ENCODE peak calls at places on chromosomes 7 and 10, in nine cellular contexts. J, M, R, C, S, Z, H, P and X are unnamed samples.

GRCh38 chr7:103710247-103710646 is 264.2 kb upstream of the SLC26A5 start:
- DNase-seq in J (no peak), M (no peak), R (peak), C (no peak), S (no peak), Z (no peak), H (no peak), P (peak), X (no peak)

GRCh38 chr10:124917168-124917938 is 24.6 kb upstream of the ZRANB1 start:
- DNase-seq in J (peak), M (peak), R (peak), C (peak), S (no peak), Z (peak), H (peak), P (peak), X (peak)

GRCh38 chr10:73577788-73578187 is 13.4 kb downstream of the USP54 start:
- DNase-seq in J (peak), M (no peak), R (peak), C (no peak), S (no peak), Z (no peak), H (peak), P (peak), X (peak)

GRCh38 chr10:79320785-79321493 is 26.3 kb upstream of the PPIF start:
- DNase-seq in J (no peak), M (no peak), R (peak), C (no peak), S (no peak), Z (no peak), H (no peak), P (peak), X (no peak)

GRCh38 chr10:27147701-27148100 is 6.5 kb downstream of the YME1L1 start:
- DNase-seq in J (no peak), M (no peak), R (no peak), C (no peak), S (no peak), Z (no peak), H (no peak), P (no peak), X (no peak)

GRCh38 chr10:78408011-78408410 is 374.3 kb downstream of the RPS24 start:
- DNase-seq in J (no peak), M (no peak), R (no peak), C (no peak), S (no peak), Z (no peak), H (no peak), P (no peak), X (no peak)

GRCh38 chr10:66642217-66642616 is 283.6 kb upstream of the LRRTM3 start:
- DNase-seq in J (no peak), M (no peak), R (no peak), C (no peak), S (no peak), Z (no peak), H (no peak), P (peak), X (no peak)

GRCh38 chr7:37054631-37055300 is 330.5 kb upstream of the AOAH start:
- DNase-seq in J (no peak), M (no peak), R (no peak), C (no peak), S (no peak), Z (no peak), H (no peak), P (no peak), X (no peak)

GRCh38 chr7:76225379-76225778 is 23.7 kb downstream of the SRRM3 start:
- DNase-seq in J (peak), M (peak), R (peak), C (no peak), S (no peak), Z (peak), H (peak), P (peak), X (peak)

GRCh38 chr7:55044791-55045190 is 26.0 kb downstream of the EGFR start:
- DNase-seq in J (no peak), M (no peak), R (peak), C (no peak), S (no peak), Z (no peak), H (no peak), P (no peak), X (no peak)

GRCh38 chr7:107972075-107972482 is 30.9 kb downstream of the LAMB1 start:
- DNase-seq in J (no peak), M (no peak), R (peak), C (peak), S (no peak), Z (no peak), H (no peak), P (no peak), X (peak)

GRCh38 chr10:91144961-91145360 is 75.5 kb upstream of the PCGF5 start:
- DNase-seq in J (no peak), M (no peak), R (peak), C (no peak), S (no peak), Z (no peak), H (no peak), P (no peak), X (no peak)

GRCh38 chr10:35184527-35185171 is 58.0 kb downstream of the CREM start:
- DNase-seq in J (no peak), M (peak), R (no peak), C (no peak), S (no peak), Z (peak), H (no peak), P (no peak), X (no peak)

GRCh38 chr7:50633414-50633710 is 68.2 kb upstream of the DDC start:
- DNase-seq in J (no peak), M (no peak), R (no peak), C (no peak), S (no peak), Z (no peak), H (no peak), P (no peak), X (no peak)

GRCh38 chr7:69803699-69804516 is 205.6 kb downstream of the AUTS2 start:
- DNase-seq in J (no peak), M (no peak), R (no peak), C (no peak), S (no peak), Z (peak), H (no peak), P (no peak), X (no peak)

GRCh38 chr10:58741673-58742072 is 229.0 kb downstream of the BICC1 start:
- DNase-seq in J (no peak), M (peak), R (no peak), C (no peak), S (no peak), Z (no peak), H (no peak), P (no peak), X (no peak)
- H3K27ac ChIP-seq in J (no peak), M (no peak), R (no peak), C (peak), S (no peak), Z (no peak), H (no peak), P (no peak), X (no peak)

DNA sequence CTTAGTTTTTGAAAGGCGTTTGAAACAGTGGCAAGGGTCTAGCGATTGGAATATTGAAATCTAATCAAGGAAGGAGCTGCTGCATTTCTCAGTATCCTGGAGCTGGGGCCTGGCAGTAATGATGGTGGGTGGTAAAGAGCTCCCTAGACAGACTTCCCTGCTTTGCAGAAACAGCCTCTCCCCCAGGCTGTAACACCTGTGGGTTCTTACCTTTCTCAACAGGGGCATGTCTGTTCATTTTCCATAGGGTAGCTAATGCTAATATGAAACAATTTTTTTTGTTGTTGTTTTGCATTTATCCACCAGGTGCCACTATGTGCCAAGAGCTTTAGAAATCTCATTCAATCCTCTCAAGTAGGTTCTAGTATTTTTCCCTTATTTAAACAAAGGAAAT is 345.5 kb downstream of the REEP3 start:
- DNase-seq in J (peak), M (peak), R (peak), C (peak), S (peak), Z (peak), H (peak), P (peak), X (peak)
- H3K4me2 ChIP-seq in J (no peak), M (peak), R (peak), C (peak), S (peak), Z (no peak), H (no peak), P (peak), X (peak)

GRCh38 chr10:122021421-122021820 is 32.5 kb downstream of the TACC2 start:
- DNase-seq in J (no peak), M (no peak), R (peak), C (no peak), S (no peak), Z (no peak), H (no peak), P (peak), X (peak)

GRCh38 chr10:122020202-122020601 is 31.2 kb downstream of the TACC2 start:
- DNase-seq in J (no peak), M (no peak), R (no peak), C (no peak), S (no peak), Z (no peak), H (no peak), P (no peak), X (no peak)

GRCh38 chr10:122019414-122019975 is 30.5 kb downstream of the TACC2 start:
- DNase-seq in J (peak), M (peak), R (no peak), C (no peak), S (no peak), Z (no peak), H (peak), P (peak), X (peak)

GRCh38 chr10:122021828-122022227 is 32.9 kb downstream of the TACC2 start:
- DNase-seq in J (no peak), M (no peak), R (no peak), C (no peak), S (no peak), Z (no peak), H (no peak), P (no peak), X (no peak)

DNA sequence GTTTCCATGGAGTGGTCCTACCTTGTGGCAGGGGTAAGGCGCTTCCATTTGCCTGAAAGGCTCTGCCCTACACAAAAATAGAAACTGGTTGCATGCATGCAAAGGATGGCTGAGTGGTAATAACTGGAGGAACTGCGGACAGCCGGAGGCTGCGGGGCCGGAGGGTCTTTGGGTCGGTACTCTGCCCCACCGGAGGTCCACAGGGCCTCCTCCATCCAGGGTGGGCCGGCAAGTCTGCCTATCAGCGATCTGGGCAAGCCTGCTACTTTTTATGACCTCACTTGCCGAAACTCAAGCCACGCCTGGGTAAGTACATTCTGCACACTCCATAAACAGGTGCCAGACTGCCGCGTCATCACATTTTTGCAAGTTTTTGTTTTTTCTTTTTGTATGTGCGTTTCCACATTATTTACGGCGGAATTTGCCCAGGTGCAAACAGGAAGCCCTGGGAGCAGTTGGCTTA is 30.0 kb downstream of the TACC2 start:
- DNase-seq in J (no peak), M (peak), R (no peak), C (no peak), S (no peak), Z (no peak), H (no peak), P (peak), X (peak)
- TF ChIP-seq EZH2phosphoT487 in J (no peak), M (no peak), R (no peak), C (no peak), S (no peak), Z (no peak), H (no peak), P (no peak), X (no peak)

DNA sequence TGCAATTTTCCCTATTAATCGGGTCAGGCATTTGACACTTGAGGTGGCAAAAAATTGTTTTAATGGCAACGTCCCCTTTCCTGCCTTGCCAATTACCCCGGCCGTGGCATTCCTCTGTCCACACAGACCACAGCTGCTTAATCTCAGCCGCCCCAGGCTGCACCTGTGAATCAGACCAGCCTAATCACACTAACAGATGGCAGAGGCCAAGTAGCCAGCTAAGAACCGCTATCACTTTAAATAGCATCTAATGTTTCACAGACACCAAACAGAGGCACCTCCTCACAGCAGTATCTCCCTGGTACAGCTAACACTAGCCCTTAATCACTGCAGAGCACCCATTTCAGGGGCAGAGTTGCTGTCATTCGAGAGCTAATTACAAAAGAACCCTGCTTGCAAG is 38.9 kb downstream of the FGFR2 start:
- DNase-seq in J (peak), M (peak), R (no peak), C (peak), S (no peak), Z (no peak), H (no peak), P (no peak), X (no peak)
- H3K27ac ChIP-seq in J (peak), M (peak), R (no peak), C (no peak), S (no peak), Z (no peak), H (peak), P (no peak), X (no peak)

GRCh38 chr10:111077715-111078504 is 1.1 kb downstream of the ADRA2A start:
- DNase-seq in J (peak), M (no peak), R (peak), C (peak), S (no peak), Z (no peak), H (peak), P (no peak), X (peak)

GRCh38 chr10:111079781-111080180 is 3.0 kb downstream of the ADRA2A start:
- DNase-seq in J (no peak), M (no peak), R (no peak), C (no peak), S (no peak), Z (no peak), H (no peak), P (no peak), X (no peak)

GRCh38 chr10:111080224-111080623 is 3.4 kb downstream of the ADRA2A start:
- DNase-seq in J (no peak), M (no peak), R (no peak), C (no peak), S (no peak), Z (no peak), H (no peak), P (no peak), X (no peak)

GRCh38 chr10:111079241-111079760 is 2.5 kb downstream of the ADRA2A start:
- DNase-seq in J (no peak), M (no peak), R (no peak), C (no peak), S (no peak), Z (no peak), H (peak), P (no peak), X (no peak)

DNA sequence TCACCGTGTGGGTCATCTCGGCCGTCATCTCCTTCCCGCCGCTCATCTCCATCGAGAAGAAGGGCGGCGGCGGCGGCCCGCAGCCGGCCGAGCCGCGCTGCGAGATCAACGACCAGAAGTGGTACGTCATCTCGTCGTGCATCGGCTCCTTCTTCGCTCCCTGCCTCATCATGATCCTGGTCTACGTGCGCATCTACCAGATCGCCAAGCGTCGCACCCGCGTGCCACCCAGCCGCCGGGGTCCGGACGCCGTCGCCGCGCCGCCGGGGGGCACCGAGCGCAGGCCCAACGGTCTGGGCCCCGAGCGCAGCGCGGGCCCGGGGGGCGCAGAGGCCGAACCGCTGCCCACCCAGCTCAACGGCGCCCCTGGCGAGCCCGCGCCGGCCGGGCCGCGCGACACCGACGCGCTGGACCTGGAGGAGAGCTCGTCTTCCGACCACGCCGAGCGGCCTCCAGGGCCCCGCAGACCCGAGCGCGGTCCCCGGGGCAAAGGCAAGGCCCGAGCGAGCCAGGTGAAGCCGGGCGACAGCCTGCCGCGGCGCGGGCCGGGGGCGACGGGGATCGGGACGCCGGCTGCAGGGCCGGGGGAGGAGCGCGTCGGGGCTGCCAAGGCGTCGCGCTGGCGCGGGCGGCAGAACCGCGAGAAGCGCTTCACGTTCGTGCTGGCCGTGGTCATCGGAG is 1.8 kb downstream of the ADRA2A start:
- DNase-seq in J (peak), M (no peak), R (peak), C (no peak), S (no peak), Z (no peak), H (peak), P (no peak), X (no peak)
- H3K4me2 ChIP-seq in J (peak), M (no peak), R (peak), C (no peak), S (no peak), Z (no peak), H (peak), P (no peak), X (peak)

GRCh38 chr10:72309290-72310240 is 35.8 kb downstream of the DDIT4 start:
- DNase-seq in J (no peak), M (peak), R (peak), C (no peak), S (no peak), Z (no peak), H (no peak), P (no peak), X (peak)

GRCh38 chr10:72310636-72311035 is 36.9 kb downstream of the DDIT4 start:
- DNase-seq in J (no peak), M (no peak), R (no peak), C (no peak), S (no peak), Z (no peak), H (no peak), P (no peak), X (no peak)

GRCh38 chr10:72308320-72308987 is 34.7 kb downstream of the DDIT4 start:
- DNase-seq in J (no peak), M (peak), R (peak), C (peak), S (peak), Z (no peak), H (no peak), P (peak), X (peak)

GRCh38 chr10:72311667-72312066 is 37.9 kb downstream of the DDIT4 start:
- DNase-seq in J (no peak), M (no peak), R (no peak), C (no peak), S (no peak), Z (no peak), H (no peak), P (no peak), X (no peak)

GRCh38 chr10:72310241-72310633 is 36.5 kb downstream of the DDIT4 start:
- DNase-seq in J (no peak), M (no peak), R (peak), C (no peak), S (no peak), Z (no peak), H (peak), P (peak), X (no peak)
- TF ChIP-seq EZH2phosphoT487 in J (no peak), M (no peak), R (no peak), C (no peak), S (no peak), Z (no peak), H (no peak), P (no peak), X (no peak)

DNA sequence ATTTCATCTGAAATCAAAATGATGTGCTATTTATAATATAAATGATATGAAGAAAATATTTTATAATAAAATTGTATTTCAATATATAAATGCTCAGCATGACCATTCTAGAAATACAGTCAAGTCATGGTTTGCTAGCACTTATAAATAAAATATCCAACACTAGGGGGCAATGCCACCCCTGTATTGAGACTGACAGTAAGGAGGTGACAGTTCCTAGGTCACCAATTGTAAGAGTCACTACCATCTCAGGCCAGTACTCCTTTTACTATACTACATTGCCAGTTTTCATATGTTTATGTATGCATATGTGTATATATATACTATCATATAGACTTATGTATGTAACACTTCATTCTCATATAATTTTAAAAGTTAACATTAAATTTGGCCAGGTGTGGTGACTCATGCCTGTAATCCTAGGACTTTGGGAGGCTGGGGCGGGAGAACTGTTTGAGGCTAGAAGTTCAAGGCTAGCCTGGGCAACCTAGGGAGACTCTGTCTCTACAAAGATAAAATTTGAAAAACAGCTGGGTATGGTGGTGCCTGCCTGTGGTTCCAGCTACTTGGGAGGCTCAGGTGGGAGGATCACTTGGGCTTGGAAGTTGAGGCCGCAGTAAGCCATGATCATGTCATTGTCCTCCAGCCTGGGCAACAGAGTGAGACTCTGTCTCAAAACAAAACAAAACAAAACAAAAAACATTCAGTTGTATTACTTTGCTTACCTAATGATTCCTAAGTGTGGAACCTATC is 2.4 kb upstream of the CNOT4 start:
- DNase-seq in J (peak), M (peak), R (peak), C (peak), S (peak), Z (peak), H (peak), P (peak), X (peak)
- H3K27ac ChIP-seq in J (no peak), M (no peak), R (no peak), C (no peak), S (no peak), Z (no peak), H (no peak), P (peak), X (no peak)

GRCh38 chr10:3095373-3096139 is 28.2 kb downstream of the PFKP start:
- DNase-seq in J (no peak), M (no peak), R (peak), C (no peak), S (peak), Z (no peak), H (no peak), P (peak), X (peak)
- H3K4me2 ChIP-seq in J (no peak), M (no peak), R (peak), C (peak), S (peak), Z (no peak), H (no peak), P (peak), X (peak)

GRCh38 chr7:24732646-24733413 is 24.4 kb downstream of the GSDME start:
- DNase-seq in J (no peak), M (peak), R (peak), C (no peak), S (no peak), Z (no peak), H (no peak), P (peak), X (peak)
- TF ChIP-seq EZH2phosphoT487 in J (no peak), M (no peak), R (no peak), C (no peak), S (no peak), Z (no peak), H (no peak), P (no peak), X (no peak)